ENCODE peak calls at places on chromosomes 11 and 22, in ten cellular contexts. C is heart left ventricle, Y is esophagus squamous epithelium, D is IMR-90, E is tibial nerve, U is prostate gland, R is sigmoid colon, F is Peyer's patch, A is suprapubic skin, M is A549. B is an unnamed sample.
A peak's percentile ranks its signal among the peaks of the same experiment; 100 is the strongest.

GRCh38 chr11:112024178-112024777 is 930 bp upstream of the DLAT start:
- DNase-seq in C (no peak), Y (no peak), D (no peak), E (no peak), U (no peak), R (no peak), F (no peak), A (no peak), M (no peak), B (no peak)

GRCh38 chr11:40306938-40307548 is 1152.4 kb downstream of the LRRC4C start:
- DNase-seq in C (no peak), Y (no peak), D (peak; percentile 63), E (no peak), U (no peak), R (no peak), F (no peak), A (no peak), M (peak; percentile 49), B (peak; percentile 38)

GRCh38 chr11:106714179-106714578 is 304.1 kb downstream of the GUCY1A2 start:
- DNase-seq in C (no peak), Y (no peak), D (peak; percentile 63), E (no peak), U (no peak), R (no peak), F (no peak), A (no peak), M (no peak), B (no peak)

GRCh38 chr11:128714881-128715280 is 21.0 kb downstream of the FLI1 start:
- DNase-seq in C (no peak), Y (no peak), D (peak; percentile 97), E (no peak), U (no peak), R (no peak), F (no peak), A (no peak), M (no peak), B (no peak)

GRCh38 chr22:29370556-29370955 is 17.8 kb downstream of the AP1B1 start:
- DNase-seq in C (no peak), Y (no peak), D (no peak), E (no peak), U (no peak), R (no peak), F (no peak), A (no peak), M (no peak), B (no peak)

GRCh38 chr11:105035262-105035620 is 297 bp upstream of the CASP1 start:
- DNase-seq in C (no peak), Y (no peak), D (no peak), E (no peak), U (no peak), R (no peak), F (no peak), A (no peak), M (no peak), B (no peak)

GRCh38 chr11:69545976-69546617 is 64.6 kb downstream of the LINC01488 start:
- DNase-seq in C (no peak), Y (no peak), D (no peak), E (no peak), U (no peak), R (peak; percentile 58), F (no peak), A (no peak), M (no peak), B (no peak)

GRCh38 chr11:23078289-23078971 is 218.2 kb upstream of the CCDC179 start:
- DNase-seq in C (no peak), Y (no peak), D (peak; percentile 80), E (no peak), U (no peak), R (no peak), F (no peak), A (no peak), M (no peak), B (no peak)

GRCh38 chr11:91081440-91082088 is 858.7 kb upstream of the CHORDC1 start:
- DNase-seq in C (no peak), Y (no peak), D (peak; percentile 31), E (peak; percentile 38), U (no peak), R (peak; percentile 77), F (no peak), A (no peak), M (peak; percentile 26), B (no peak)

GRCh38 chr11:46930089-46930488 is 6.5 kb upstream of the CSTPP1 start:
- DNase-seq in C (no peak), Y (no peak), D (peak; percentile 73), E (no peak), U (no peak), R (no peak), F (no peak), A (no peak), M (peak; percentile 91), B (no peak)

GRCh38 chr11:39367526-39367925 is 2091.9 kb downstream of the LRRC4C start:
- DNase-seq in C (no peak), Y (no peak), D (no peak), E (no peak), U (no peak), R (no peak), F (no peak), A (no peak), M (no peak), B (no peak)

GRCh38 chr22:21573750-21574494 is 6.4 kb downstream of the UBE2L3 start:
- DNase-seq in C (no peak), Y (no peak), D (no peak), E (no peak), U (no peak), R (no peak), F (no peak), A (no peak), M (no peak), B (no peak)
- TF ChIP-seq POLR2A in C (no peak), Y (no peak), D (no peak), E (no peak), U (no peak), R (no peak), F (no peak), A (no peak), M (no peak), B (no peak)

GRCh38 chr22:22349455-22349836 is 104.9 kb downstream of the VPREB1 start:
- DNase-seq in C (no peak), Y (no peak), D (no peak), E (no peak), U (no peak), R (no peak), F (no peak), A (no peak), M (no peak), B (no peak)

GRCh38 chr22:22348127-22348814 is 103.7 kb downstream of the VPREB1 start:
- DNase-seq in C (no peak), Y (no peak), D (no peak), E (no peak), U (no peak), R (no peak), F (no peak), A (no peak), M (peak; percentile 7), B (no peak)

GRCh38 chr22:22346401-22347107 is 102.0 kb downstream of the VPREB1 start:
- DNase-seq in C (no peak), Y (no peak), D (no peak), E (no peak), U (no peak), R (no peak), F (no peak), A (no peak), M (no peak), B (no peak)

GRCh38 chr22:22351366-22351765 is 106.8 kb downstream of the VPREB1 start:
- DNase-seq in C (no peak), Y (no peak), D (no peak), E (no peak), U (no peak), R (no peak), F (no peak), A (no peak), M (no peak), B (no peak)

DNA sequence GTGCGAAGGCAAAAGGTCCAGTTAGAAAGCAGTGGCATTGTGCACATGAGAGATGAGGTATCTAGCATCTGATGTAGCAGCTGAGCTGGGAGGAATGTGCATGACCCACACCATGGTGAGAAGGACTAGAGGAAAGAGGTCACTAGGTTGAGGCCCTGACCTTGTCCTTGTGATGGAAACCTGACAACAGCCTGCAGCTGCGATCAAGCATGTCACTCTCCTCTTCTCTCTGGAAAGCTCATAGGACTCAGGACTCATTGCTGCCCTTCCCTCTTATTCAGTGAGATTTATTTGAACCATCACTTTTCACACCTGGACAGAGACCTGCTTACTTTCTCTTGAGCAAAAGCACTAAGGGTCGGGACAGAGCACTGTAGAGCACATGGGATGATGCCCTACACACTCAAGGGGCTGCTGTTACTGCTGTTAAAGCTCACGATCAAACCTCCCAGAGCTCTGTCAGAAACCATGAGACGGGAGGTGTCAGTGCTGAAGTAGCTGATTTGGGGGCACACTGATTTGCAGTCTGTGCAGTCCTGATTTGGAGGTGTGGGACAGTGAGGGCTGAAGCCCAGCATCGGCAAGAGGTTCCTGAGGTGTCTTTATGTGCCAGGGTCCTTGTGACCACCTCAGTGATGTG is 104.3 kb downstream of the VPREB1 start:
- DNase-seq in C (no peak), Y (no peak), D (no peak), E (no peak), U (no peak), R (no peak), F (no peak), A (no peak), M (no peak), B (no peak)
- TF ChIP-seq POLR2A in C (no peak), Y (no peak), D (no peak), E (no peak), U (no peak), R (no peak), F (no peak), A (no peak), M (no peak), B (no peak)

DNA sequence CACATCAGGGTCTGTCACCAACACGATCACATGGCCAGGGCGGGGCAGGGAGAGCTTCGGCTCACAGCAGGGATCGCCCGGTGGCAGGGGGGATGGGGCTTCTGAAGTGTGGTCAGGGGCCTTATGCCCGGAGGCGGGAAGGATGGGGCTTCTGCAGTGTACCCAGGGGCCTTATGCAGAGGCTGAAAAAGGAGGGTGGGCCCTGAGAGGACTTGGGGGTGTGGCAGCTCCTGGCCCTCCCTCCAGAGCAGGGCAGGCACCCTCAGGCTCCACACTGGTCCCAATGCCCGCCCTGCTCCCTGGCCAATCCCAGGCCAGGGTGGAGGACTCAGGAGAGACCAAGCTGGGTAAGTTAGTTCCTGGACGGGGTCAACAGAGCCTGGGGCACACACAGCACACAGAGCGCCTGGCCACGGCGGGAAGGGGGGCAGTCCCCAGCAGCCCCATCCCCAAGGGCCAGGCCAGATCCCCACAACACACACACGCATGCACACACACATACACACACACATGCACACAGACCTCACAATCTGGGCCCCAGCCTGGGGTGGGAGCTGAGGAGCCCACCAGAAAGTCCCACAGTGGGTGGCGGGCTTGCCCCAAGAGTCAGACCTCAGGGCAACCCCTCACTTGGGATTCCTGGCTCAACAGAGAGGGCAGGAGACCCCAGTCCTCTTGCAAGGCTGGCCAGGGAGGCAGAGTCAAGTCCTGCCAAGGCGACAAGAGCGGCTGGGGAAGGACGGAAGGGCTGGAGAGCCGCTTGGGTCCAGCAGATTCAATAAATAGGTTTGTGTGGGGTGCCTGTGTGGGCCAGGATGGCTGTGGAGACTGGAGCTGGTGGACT is 1.1 kb upstream of the CEND1 start:
- DNase-seq in C (no peak), Y (no peak), D (no peak), E (no peak), U (no peak), R (no peak), F (no peak), A (no peak), M (peak; percentile 74), B (peak; percentile 90)
- TF ChIP-seq POLR2A in C (no peak), Y (no peak), D (no peak), E (no peak), U (no peak), R (no peak), F (no peak), A (no peak), M (no peak), B (peak; percentile 17)

GRCh38 chr11:63681208-63682044 is at the start of gene RTN3:
- DNase-seq in C (peak; percentile 99), Y (peak; percentile 69), D (peak; percentile 98), E (peak; percentile 85), U (peak; percentile 95), R (peak; percentile 98), F (peak; percentile 99), A (peak; percentile 96), M (peak; percentile 99), B (peak; percentile 96)
- TF ChIP-seq POLR2A in C (no peak), Y (peak; percentile 86), D (peak; percentile 92), E (peak; percentile 83), U (peak; percentile 98), R (peak; percentile 96), F (peak; percentile 97), A (peak; percentile 90), M (peak; percentile 89), B (peak; percentile 91)